ENCODE peak calls at places on chromosomes 4 and X, in seven cellular contexts. N is esophagus squamous epithelium, T is fibroblast of lung, K is left lung, P is aorta, G is neuronal stem cell, D is neural progenitor cell. X is an unnamed sample. For H3K27me3, the result is how much of the 10 kb centered on the place peaks cover.

GRCh38 chr4:83043801-83044407 is 8.9 kb downstream of the COPS4 start:
- DNase-seq in N (no peak), T (peak), K (no peak), P (no peak), G (no peak), D (no peak), X (no peak)

GRCh38 chrX:12349201-12349600 is 210.9 kb downstream of the FRMPD4 start:
- DNase-seq in N (no peak), T (no peak), K (no peak), P (no peak), G (no peak), D (peak), X (no peak)

GRCh38 chrX:80747832-80748231 is 61.8 kb downstream of the BRWD3 start:
- DNase-seq in N (no peak), T (peak), K (no peak), P (no peak), G (no peak), D (no peak), X (no peak)

GRCh38 chr4:176729489-176729888 is 63.2 kb downstream of the VEGFC start:
- DNase-seq in N (no peak), T (peak), K (no peak), P (no peak), G (no peak), D (no peak), X (no peak)

GRCh38 chrX:21975827-21976226 is 35.3 kb downstream of the SMS start:
- DNase-seq in N (no peak), T (peak), K (no peak), P (no peak), G (no peak), D (no peak), X (no peak)

GRCh38 chrX:104195013-104195412 is 28.8 kb downstream of the FAM199X start:
- DNase-seq in N (no peak), T (no peak), K (no peak), P (no peak), G (no peak), D (no peak), X (no peak)

GRCh38 chr4:1415681-1415981 is 9.4 kb upstream of the NKX1-1 start:
- DNase-seq in N (no peak), T (no peak), K (no peak), P (no peak), G (no peak), D (no peak), X (no peak)

GRCh38 chrX:129976441-129976840 is 6.0 kb upstream of the BCORL1 start:
- DNase-seq in N (no peak), T (no peak), K (no peak), P (no peak), G (no peak), D (no peak), X (no peak)

GRCh38 chrX:68835468-68835867 is 6.6 kb downstream of the EFNB1 start:
- DNase-seq in N (no peak), T (no peak), K (no peak), P (peak), G (no peak), D (no peak), X (peak)

GRCh38 chr4:188839704-188840103 is 700.5 kb downstream of the TRIML1 start:
- DNase-seq in N (no peak), T (no peak), K (no peak), P (no peak), G (no peak), D (no peak), X (no peak)

GRCh38 chrX:115013705-115014104 is 3.7 kb downstream of the IL13RA2 start:
- DNase-seq in N (no peak), T (peak), K (no peak), P (no peak), G (no peak), D (no peak), X (no peak)

GRCh38 chrX:7028246-7028645 is 119.3 kb upstream of the STS start:
- DNase-seq in N (no peak), T (no peak), K (no peak), P (no peak), G (no peak), D (no peak), X (no peak)

GRCh38 chr4:105871997-105872396 is 23.3 kb upstream of the NPNT start:
- DNase-seq in N (no peak), T (no peak), K (no peak), P (no peak), G (no peak), D (no peak), X (no peak)

GRCh38 chr4:8834681-8835220 is 36.9 kb downstream of the HMX1 start:
- DNase-seq in N (no peak), T (no peak), K (peak), P (peak), G (no peak), D (no peak), X (no peak)

GRCh38 chr4:59127748-59128147 is 2017.6 kb upstream of the IGFBP7 start:
- DNase-seq in N (no peak), T (no peak), K (no peak), P (no peak), G (no peak), D (no peak), X (no peak)

GRCh38 chr4:110046588-110047049 is 133.9 kb downstream of the EGF start:
- DNase-seq in N (no peak), T (peak), K (no peak), P (no peak), G (no peak), D (no peak), X (no peak)

GRCh38 chr4:142128529-142128928 is 492.1 kb downstream of the IL15 start:
- DNase-seq in N (no peak), T (peak), K (no peak), P (no peak), G (no peak), D (no peak), X (no peak)

GRCh38 chr4:147103403-147103946 is 157.8 kb upstream of the TTC29 start:
- DNase-seq in N (no peak), T (peak), K (no peak), P (peak), G (no peak), D (no peak), X (no peak)

GRCh38 chr4:73844806-73845205 is 8.3 kb upstream of the PF4V1 start:
- DNase-seq in N (no peak), T (no peak), K (no peak), P (no peak), G (no peak), D (no peak), X (no peak)

GRCh38 chr4:1510931-1511330 is 104.7 kb upstream of the NKX1-1 start:
- DNase-seq in N (no peak), T (no peak), K (peak), P (peak), G (no peak), D (no peak), X (no peak)

GRCh38 chr4:4427478-4427870 is 40.6 kb downstream of the NSG1 start:
- DNase-seq in N (no peak), T (peak), K (no peak), P (no peak), G (no peak), D (no peak), X (no peak)

GRCh38 chrX:15475021-15475420 is 18.1 kb downstream of the PIR start:
- DNase-seq in N (no peak), T (peak), K (no peak), P (no peak), G (no peak), D (no peak), X (no peak)

GRCh38 chr4:114386637-114387233 is 211.9 kb upstream of the UGT8 start:
- DNase-seq in N (no peak), T (peak), K (no peak), P (no peak), G (peak), D (peak), X (no peak)

GRCh38 chr4:3284734-3285557 is 7.9 kb upstream of the RGS12 start:
- DNase-seq in N (no peak), T (no peak), K (no peak), P (no peak), G (no peak), D (no peak), X (peak)

GRCh38 chrX:43663173-43663572 is 7.1 kb downstream of the MAOA start:
- DNase-seq in N (no peak), T (no peak), K (no peak), P (no peak), G (no peak), D (no peak), X (no peak)

GRCh38 chrX:43664258-43664657 is 8.2 kb downstream of the MAOA start:
- DNase-seq in N (no peak), T (no peak), K (no peak), P (no peak), G (no peak), D (no peak), X (no peak)

GRCh38 chrX:43666301-43666912 is 10.3 kb downstream of the MAOA start:
- DNase-seq in N (no peak), T (no peak), K (no peak), P (no peak), G (no peak), D (no peak), X (no peak)

GRCh38 chrX:43661521-43662240 is 5.6 kb downstream of the MAOA start:
- DNase-seq in N (no peak), T (peak), K (no peak), P (no peak), G (no peak), D (no peak), X (no peak)

DNA sequence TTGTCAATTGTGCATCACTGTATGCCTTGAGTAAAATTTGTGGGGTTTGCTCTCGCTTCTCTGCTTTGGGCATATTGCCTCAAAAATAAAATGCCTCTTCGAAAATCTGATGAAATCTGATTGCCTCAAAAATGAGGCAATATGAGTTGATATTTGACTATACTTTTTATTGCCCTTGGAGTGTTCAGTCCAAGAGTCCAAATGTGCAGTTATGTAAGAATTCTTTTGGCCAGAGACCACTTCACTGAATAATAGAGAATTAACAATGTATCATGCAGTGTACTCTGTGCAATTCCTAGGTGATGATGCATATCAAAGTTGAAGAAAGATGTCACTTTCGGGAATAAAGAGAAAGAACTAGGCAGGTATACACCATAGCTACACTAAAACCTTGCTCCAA is 8.6 kb downstream of the MAOA start:
- DNase-seq in N (no peak), T (no peak), K (no peak), P (no peak), G (no peak), D (no peak), X (no peak)
- H3K27me3 ChIP-seq in N (under half), T (under half), K (under half), P (under half), G (under half), D (under half), X (under half)

DNA sequence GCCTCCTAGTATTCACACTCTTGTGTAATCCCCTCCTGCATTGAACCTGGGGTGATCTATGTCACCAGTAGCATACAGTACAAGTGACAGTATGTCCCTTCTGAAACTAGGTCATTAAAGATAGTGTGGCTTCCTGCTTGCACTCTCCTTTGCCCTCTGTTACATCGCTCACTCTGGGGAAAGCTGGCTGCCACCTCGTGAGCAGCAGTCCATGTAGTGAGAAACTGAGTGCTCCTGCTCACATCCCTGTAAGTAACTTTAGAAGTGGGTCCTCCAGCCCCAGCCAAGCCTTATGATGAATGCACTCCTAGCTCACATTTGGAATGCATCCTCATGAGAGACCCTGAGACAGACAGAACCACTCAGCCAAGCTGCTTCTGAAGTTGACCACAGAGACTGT is 89.8 kb upstream of the TNIP3 start:
- DNase-seq in N (no peak), T (peak), K (no peak), P (no peak), G (no peak), D (no peak), X (no peak)
- H3K27ac ChIP-seq in N (no peak), T (no peak), K (no peak), P (no peak), G (no peak), D (no peak), X (no peak)

DNA sequence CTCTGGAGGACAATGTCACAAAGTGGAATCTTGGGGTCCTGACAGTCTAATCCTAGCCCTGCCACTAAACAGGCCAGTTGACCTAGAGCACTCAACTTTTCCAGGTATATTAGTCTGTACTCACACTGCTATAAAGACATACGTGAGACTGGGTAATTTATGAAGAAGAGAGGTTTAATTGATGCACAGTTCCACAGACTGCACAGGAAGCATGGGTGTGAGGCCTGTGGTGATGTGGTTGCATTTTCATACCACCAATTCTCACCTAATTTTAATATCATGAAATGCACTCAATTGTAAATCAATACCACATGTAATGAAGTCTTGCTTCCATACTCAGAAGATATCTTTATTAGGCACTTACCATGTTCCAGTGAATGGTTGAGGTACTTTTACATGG is 192.0 kb downstream of the HS6ST2 start:
- DNase-seq in N (no peak), T (no peak), K (no peak), P (no peak), G (no peak), D (no peak), X (no peak)
- H3K27me3 ChIP-seq in N (under half), T (under half), K (under half), P (under half), G (under half), D (under half), X (under half)

DNA sequence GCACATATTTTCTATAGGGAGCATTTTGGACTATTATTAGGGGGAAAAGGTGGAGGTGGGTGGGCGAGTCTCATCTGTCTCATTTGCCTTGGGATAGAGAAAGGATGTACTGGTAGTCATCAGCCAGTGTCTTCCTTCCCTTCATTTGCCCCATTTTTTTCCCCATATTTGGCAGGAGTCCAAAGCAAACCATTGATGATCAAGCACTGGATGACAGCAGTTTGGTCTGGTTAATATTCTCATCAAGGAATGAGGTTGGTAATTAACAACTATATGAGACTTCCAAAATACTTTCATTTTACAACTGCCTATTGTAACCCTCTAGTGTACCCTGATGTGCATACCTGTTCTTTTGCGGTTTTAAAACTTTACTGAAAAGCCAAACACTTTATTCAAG is 22.6 kb upstream of the IGFBP7 start:
- DNase-seq in N (no peak), T (no peak), K (no peak), P (no peak), G (no peak), D (no peak), X (no peak)
- H3K27ac ChIP-seq in N (no peak), T (no peak), K (no peak), P (no peak), G (no peak), D (no peak), X (no peak)

DNA sequence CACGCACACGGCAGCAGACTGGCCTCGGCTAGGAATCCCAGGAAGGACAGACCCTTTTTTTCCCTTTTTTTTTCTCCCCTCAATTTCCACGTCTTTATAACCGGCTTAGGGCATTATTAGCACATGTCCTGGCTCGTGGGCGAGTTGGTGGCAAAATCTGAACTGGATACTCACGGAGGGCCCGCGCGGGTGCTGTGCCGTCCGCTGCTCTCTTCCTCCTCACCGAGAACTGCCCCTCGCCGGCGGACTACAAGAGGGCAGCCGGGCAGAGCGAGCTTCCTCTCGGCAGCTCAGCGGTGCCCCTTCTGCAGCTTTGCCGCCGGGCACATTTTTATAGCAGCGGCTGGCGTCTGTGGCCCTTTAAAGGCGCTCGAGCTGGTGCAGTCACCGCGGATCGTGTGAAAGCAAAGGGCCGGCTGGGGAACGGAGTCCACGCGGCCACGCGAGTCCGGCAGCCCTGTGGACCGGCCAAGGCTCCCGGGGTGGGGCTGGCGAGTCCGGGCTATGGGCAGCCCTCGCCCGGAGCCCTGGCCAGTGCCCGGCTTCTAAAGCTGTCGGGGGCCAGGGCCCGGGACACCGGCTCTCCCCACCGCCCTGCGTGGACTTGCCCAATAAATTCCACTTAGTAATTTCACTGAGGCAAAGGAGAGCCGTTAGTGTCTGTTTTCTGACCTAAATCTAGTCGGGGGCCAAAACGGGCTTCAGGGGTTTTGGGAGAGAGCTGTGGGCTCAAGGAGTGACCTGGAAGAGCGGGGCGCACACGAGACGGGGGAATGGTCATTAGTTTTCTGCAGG is 1.3 kb upstream of the CITED1 start:
- DNase-seq in N (no peak), T (peak), K (peak), P (peak), G (peak), D (peak), X (peak)
- H3K27me3 ChIP-seq in N (under half), T (half or more), K (half or more), P (under half), G (half or more), D (half or more), X (under half)

GRCh38 chr4:11014199-11014598 is 329.6 kb upstream of the CLNK start:
- DNase-seq in N (no peak), T (no peak), K (no peak), P (no peak), G (no peak), D (no peak), X (no peak)

GRCh38 chr4:11013265-11013664 is 328.7 kb upstream of the CLNK start:
- DNase-seq in N (no peak), T (no peak), K (no peak), P (no peak), G (no peak), D (no peak), X (no peak)

GRCh38 chr4:11010624-11011023 is 326.1 kb upstream of the CLNK start:
- DNase-seq in N (no peak), T (no peak), K (no peak), P (no peak), G (no peak), D (no peak), X (no peak)

GRCh38 chr4:11009281-11009680 is 324.7 kb upstream of the CLNK start:
- DNase-seq in N (no peak), T (no peak), K (no peak), P (no peak), G (no peak), D (no peak), X (no peak)

DNA sequence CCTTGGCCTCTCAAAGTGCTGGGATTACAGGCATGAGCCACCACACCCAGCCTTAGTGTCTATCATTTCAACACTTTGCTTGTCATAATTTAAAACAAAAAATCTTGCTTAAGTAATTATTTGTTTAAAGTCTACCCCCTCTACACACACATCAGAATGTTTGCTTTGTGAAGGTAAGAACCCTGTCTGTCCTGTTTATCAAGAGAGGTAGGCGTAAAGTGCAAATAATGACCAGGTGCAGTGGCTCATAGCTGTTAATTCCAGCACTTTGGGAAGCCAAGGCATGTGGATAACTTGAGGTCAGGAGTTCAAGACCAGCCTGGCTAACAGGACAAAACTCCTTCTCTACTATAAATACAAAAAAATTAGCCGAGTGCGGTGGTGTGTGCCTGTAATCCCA is 326.7 kb upstream of the CLNK start:
- DNase-seq in N (no peak), T (no peak), K (no peak), P (no peak), G (no peak), D (no peak), X (no peak)
- H3K27ac ChIP-seq in N (no peak), T (no peak), K (no peak), P (no peak), G (no peak), D (no peak), X (no peak)

GRCh38 chrX:140510895-140511295 is 6.0 kb upstream of the SOX3 start:
- DNase-seq in N (no peak), T (no peak), K (no peak), P (peak), G (no peak), D (peak), X (no peak)
- H3K27me3 ChIP-seq in N (under half), T (under half), K (half or more), P (under half), G (half or more), D (half or more), X (under half)

GRCh38 chr4:98482503-98482846 is 175.9 kb downstream of the TSPAN5 start:
- DNase-seq in N (no peak), T (no peak), K (no peak), P (no peak), G (no peak), D (no peak), X (no peak)
- H3K27ac ChIP-seq in N (no peak), T (no peak), K (no peak), P (no peak), G (no peak), D (no peak), X (no peak)

X was measured in vagina.